ENCODE peak calls at places on chromosome 15, in six cellular contexts. T is GM12878, Q is GM12891, F is HepG2, Y is K562, U is H1. C is an unnamed sample.

GRCh38 chr15:31235298-31236183 is 91.1 kb upstream of the KLF13 start:
- DNase-seq in U (no peak), F (no peak), T (no peak), Y (no peak), Q (no peak), C (no peak)

GRCh38 chr15:40379853-40380252 is 2.7 kb upstream of the KNSTRN start:
- DNase-seq in F (peak; percentile 41), Q (no peak), Y (no peak), T (no peak), U (no peak), C (no peak)

GRCh38 chr15:45454825-45455224 is 67.7 kb downstream of the SLC30A4 start:
- DNase-seq in T (peak; percentile 45), Q (peak; percentile 60), Y (no peak), F (no peak), U (no peak), C (peak; percentile 61)

GRCh38 chr15:42890161-42890913 is 30.2 kb downstream of the TTBK2 start:
- DNase-seq in Y (no peak), U (no peak), T (no peak), F (peak; percentile 16), Q (no peak), C (no peak)

GRCh38 chr15:23599053-23599452 is 33.6 kb downstream of the MKRN3 start:
- DNase-seq in Q (no peak), T (no peak), Y (no peak), U (no peak), F (no peak), C (no peak)

GRCh38 chr15:95182081-95182480 is 950.7 kb downstream of the MCTP2 start:
- DNase-seq in Q (no peak), T (no peak), U (no peak), Y (no peak), F (no peak), C (no peak)

GRCh38 chr15:69149803-69150202 is 10.6 kb upstream of the GLCE start:
- DNase-seq in Y (no peak), U (no peak), Q (no peak), T (no peak), F (peak; percentile 55), C (no peak)

GRCh38 chr15:44500555-44500954 is 36.4 kb upstream of the EIF3J start:
- DNase-seq in T (no peak), F (no peak), Y (no peak), U (no peak), Q (no peak), C (no peak)

GRCh38 chr15:49895337-49896223 is 223.5 kb downstream of the ATP8B4 start:
- DNase-seq in Q (no peak), Y (no peak), F (no peak), U (no peak), T (no peak), C (no peak)

GRCh38 chr15:51782357-51782896 is 31.0 kb downstream of the TMOD2 start:
- DNase-seq in Q (no peak), T (no peak), U (no peak), Y (peak; percentile 46), F (no peak), C (no peak)

GRCh38 chr15:101324513-101325177 is 29.6 kb upstream of the SNRPA1 start:
- DNase-seq in T (no peak), F (peak; percentile 61), U (no peak), Q (no peak), Y (no peak), C (no peak)

GRCh38 chr15:30065025-30065801 is 17.5 kb upstream of the GOLGA8J start:
- DNase-seq in Y (no peak), F (no peak), T (no peak), Q (no peak), U (no peak), C (no peak)

GRCh38 chr15:88905576-88905975 is 7.6 kb downstream of the MFGE8 start:
- DNase-seq in T (no peak), F (no peak), Q (peak; percentile 0), U (no peak), Y (no peak), C (peak; percentile 2)

GRCh38 chr15:25848769-25849430 is 14.2 kb downstream of the ATP10A start:
- DNase-seq in Q (no peak), T (no peak), F (no peak), Y (no peak), U (no peak), C (no peak)

GRCh38 chr15:68424754-68425390 is 7.1 kb downstream of the ITGA11 start:
- DNase-seq in U (no peak), Y (no peak), T (no peak), Q (no peak), F (no peak), C (no peak)

GRCh38 chr15:34737379-34737928 is 17.3 kb downstream of the GJD2 start:
- DNase-seq in Q (no peak), U (no peak), F (no peak), Y (no peak), T (no peak), C (no peak)

GRCh38 chr15:34889486-34889885 is 80.1 kb downstream of the AQR start:
- DNase-seq in Y (no peak), Q (no peak), U (no peak), F (no peak), T (no peak), C (no peak)

GRCh38 chr15:28900892-28901586 is 15.3 kb downstream of the APBA2 start:
- DNase-seq in T (no peak), U (no peak), Y (no peak), Q (no peak), F (no peak), C (no peak)

GRCh38 chr15:48566669-48567068 is 78.8 kb downstream of the FBN1 start:
- DNase-seq in U (no peak), T (no peak), Q (no peak), F (no peak), Y (no peak), C (no peak)

GRCh38 chr15:58398053-58398452 is 33.7 kb upstream of the LIPC start:
- DNase-seq in Y (no peak), T (no peak), F (no peak), Q (no peak), U (no peak), C (no peak)

GRCh38 chr15:89149501-89150101 is 61.3 kb downstream of the ABHD2 start:
- DNase-seq in F (no peak), T (no peak), U (no peak), Y (no peak), Q (no peak), C (no peak)

GRCh38 chr15:76844096-76844495 is 61.0 kb downstream of the SCAPER start:
- DNase-seq in U (no peak), F (no peak), T (no peak), Q (no peak), Y (no peak), C (no peak)

GRCh38 chr15:29570931-29571727 is 251.1 kb downstream of the TJP1 start:
- DNase-seq in T (no peak), Y (no peak), Q (peak; percentile 22), F (no peak), U (peak; percentile 84), C (no peak)

GRCh38 chr15:77525411-77525811 is 104.7 kb downstream of the HMG20A start:
- DNase-seq in T (no peak), Q (no peak), Y (no peak), U (no peak), F (no peak), C (no peak)

DNA sequence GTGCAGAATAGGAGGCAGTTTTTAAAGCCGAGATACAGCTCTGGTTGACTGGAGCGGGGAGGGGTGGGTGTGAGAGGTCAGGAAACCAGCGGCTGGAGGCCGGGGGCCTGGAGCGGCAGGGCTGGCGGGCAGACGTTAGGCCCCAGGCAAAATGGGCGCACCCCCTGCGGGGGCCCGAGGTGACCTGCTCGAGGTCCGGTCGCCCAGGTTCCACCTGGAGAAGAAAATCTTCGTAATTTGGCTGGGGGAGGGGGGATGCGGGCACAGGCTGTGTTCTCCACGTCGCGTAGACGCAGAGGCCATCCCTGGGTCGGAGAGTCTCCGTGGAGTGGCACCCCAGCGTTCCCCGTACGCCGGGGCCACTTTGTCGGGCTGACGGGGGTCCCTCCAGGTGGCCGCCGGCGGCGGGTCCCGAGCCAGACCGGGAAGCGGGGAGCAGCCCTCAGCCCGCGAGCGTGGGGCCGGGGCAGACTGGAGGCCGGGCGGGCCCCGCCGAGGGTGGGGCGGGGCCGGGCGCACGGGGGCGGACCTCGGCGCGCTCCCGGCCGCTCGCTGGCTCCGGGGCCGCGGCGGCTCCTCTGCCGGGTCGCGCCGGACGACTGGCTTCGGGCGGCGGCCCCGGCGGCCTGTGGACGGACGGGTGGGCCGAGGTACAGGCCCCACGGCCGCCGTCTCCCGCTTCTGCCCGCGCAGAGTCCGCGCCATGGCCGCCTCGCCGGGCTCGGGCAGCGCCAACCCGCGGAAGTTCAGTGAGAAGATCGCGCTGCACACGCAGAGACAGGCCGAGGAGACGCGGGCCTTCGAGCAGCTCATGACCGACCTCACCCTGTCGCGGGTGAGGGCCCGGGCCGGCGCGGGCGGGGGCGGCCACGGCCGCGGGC is at the start of gene CRTC3:
- DNase-seq in U (peak; percentile 75), T (no peak), Y (peak; percentile 92), Q (peak; percentile 70), F (no peak), C (peak; percentile 75)
- TF ChIP-seq POLR2AphosphoS5 in U (no peak), T (peak; percentile 53), Y (no peak), Q (no peak), F (no peak), C (no peak)

DNA sequence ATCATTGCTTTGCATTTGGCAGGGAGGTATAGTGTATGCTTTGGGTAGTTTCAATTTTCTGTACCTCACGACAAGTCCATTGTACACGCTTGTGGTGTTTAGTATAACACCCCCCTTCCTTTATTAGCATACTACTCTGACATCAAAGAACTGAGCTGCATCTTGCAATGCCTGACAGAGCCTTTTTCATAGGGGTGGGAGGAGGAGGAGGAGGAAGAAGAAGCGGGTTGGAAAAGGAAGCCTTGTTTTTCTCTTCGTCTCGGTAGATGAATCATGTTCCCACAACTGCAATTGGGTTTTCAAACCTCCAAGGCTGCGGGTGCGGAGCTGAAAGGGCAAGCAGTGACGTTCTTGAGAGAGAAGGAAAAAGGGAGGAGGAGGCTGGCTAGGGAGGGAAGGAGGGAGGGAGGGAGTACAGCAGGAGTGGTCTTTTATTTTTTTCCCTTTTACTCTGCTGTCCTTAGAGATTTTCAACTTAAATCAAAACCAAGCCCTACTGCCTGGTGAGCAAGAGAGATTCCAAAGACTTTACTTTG is 175.7 kb downstream of the KLHL25 start:
- DNase-seq in Q (no peak), U (no peak), Y (no peak), F (no peak), T (no peak), C (no peak)
- TF ChIP-seq POLR2A in Q (peak; percentile 43), U (no peak), Y (no peak), F (no peak), T (no peak), C (no peak)

GRCh38 chr15:67146875-67147381 is 81.5 kb downstream of the SMAD3 start:
- DNase-seq in Q (no peak), Y (no peak), T (no peak), F (peak; percentile 97), U (no peak), C (no peak)

GRCh38 chr15:67145710-67146109 is 80.3 kb downstream of the SMAD3 start:
- DNase-seq in Q (no peak), T (no peak), U (no peak), F (no peak), Y (no peak), C (no peak)

GRCh38 chr15:67147410-67147949 is 82.1 kb downstream of the SMAD3 start:
- DNase-seq in Y (no peak), U (no peak), F (no peak), Q (no peak), T (no peak), C (no peak)

GRCh38 chr15:67145307-67145610 is 79.9 kb downstream of the SMAD3 start:
- DNase-seq in Q (no peak), F (no peak), T (no peak), U (no peak), Y (no peak), C (no peak)

GRCh38 chr15:67146214-67146613 is 80.8 kb downstream of the SMAD3 start:
- DNase-seq in U (no peak), Q (no peak), Y (no peak), F (peak; percentile 68), T (no peak), C (no peak)
- TF ChIP-seq TAF1 in U (no peak), Q (no peak), Y (no peak), F (no peak), T (no peak), C (no peak)

GRCh38 chr15:59998256-59999063 is 5.7 kb upstream of the FOXB1 start:
- DNase-seq in Y (no peak), Q (no peak), T (no peak), U (no peak), F (no peak), C (no peak)
- TF ChIP-seq POLR2AphosphoS5 in Y (no peak), Q (no peak), T (no peak), U (no peak), F (no peak), C (no peak)

C was measured in GM12892.